ENCODE peak calls at places on chromosome 15, in six cellular contexts. J is lower leg skin, Z is A549, F is K562, W is IMR-90, L is HCT116. D is an unnamed sample.

GRCh38 chr15:74869726-74870407 is 3.3 kb downstream of the SCAMP2 start:
- DNase-seq in J (peak), Z (no peak), F (no peak), W (peak), L (no peak), D (no peak)

GRCh38 chr15:55858661-55859060 is 115.7 kb upstream of the PRTG start:
- DNase-seq in J (no peak), Z (no peak), F (no peak), W (peak), L (no peak), D (no peak)

GRCh38 chr15:71804226-71804625 is 6.1 kb upstream of the NR2E3 start:
- DNase-seq in J (no peak), Z (no peak), F (no peak), W (no peak), L (no peak), D (peak)

GRCh38 chr15:77568960-77569646 is 63.6 kb downstream of the LINGO1 start:
- DNase-seq in J (no peak), Z (no peak), F (no peak), W (peak), L (no peak), D (no peak)

GRCh38 chr15:61753018-61753710 is 307.1 kb downstream of the VPS13C start:
- DNase-seq in J (no peak), Z (no peak), F (no peak), W (no peak), L (no peak), D (no peak)

GRCh38 chr15:78415284-78415683 is 22.7 kb upstream of the IREB2 start:
- DNase-seq in J (no peak), Z (peak), F (peak), W (no peak), L (peak), D (no peak)

GRCh38 chr15:48777645-48778337 is 33.1 kb downstream of the CEP152 start:
- DNase-seq in J (no peak), Z (no peak), F (no peak), W (peak), L (no peak), D (no peak)

GRCh38 chr15:50452927-50453326 is 28.7 kb downstream of the USP8 start:
- DNase-seq in J (no peak), Z (no peak), F (no peak), W (peak), L (no peak), D (no peak)

GRCh38 chr15:34147371-34148140 is 45.7 kb downstream of the PGBD4 start:
- DNase-seq in J (no peak), Z (peak), F (no peak), W (peak), L (no peak), D (no peak)

GRCh38 chr15:84840741-84841429 is 23.7 kb downstream of the ALPK3 start:
- DNase-seq in J (no peak), Z (peak), F (no peak), W (peak), L (peak), D (peak)

GRCh38 chr15:55916666-55917409 is 76.6 kb downstream of the NEDD4 start:
- DNase-seq in J (no peak), Z (peak), F (no peak), W (peak), L (no peak), D (no peak)

GRCh38 chr15:94416829-94417228 is 185.5 kb downstream of the MCTP2 start:
- DNase-seq in J (no peak), Z (no peak), F (no peak), W (no peak), L (no peak), D (no peak)

GRCh38 chr15:75201609-75202250 is at the start of gene C15orf39:
- DNase-seq in J (peak), Z (peak), F (peak), W (peak), L (peak), D (peak)

GRCh38 chr15:63165166-63165859 is 8.0 kb upstream of the RPS27L start:
- DNase-seq in J (no peak), Z (no peak), F (no peak), W (peak), L (no peak), D (no peak)

GRCh38 chr15:60795889-60796288 is 316.9 kb upstream of the ICE2 start:
- DNase-seq in J (no peak), Z (no peak), F (no peak), W (no peak), L (no peak), D (no peak)

DNA sequence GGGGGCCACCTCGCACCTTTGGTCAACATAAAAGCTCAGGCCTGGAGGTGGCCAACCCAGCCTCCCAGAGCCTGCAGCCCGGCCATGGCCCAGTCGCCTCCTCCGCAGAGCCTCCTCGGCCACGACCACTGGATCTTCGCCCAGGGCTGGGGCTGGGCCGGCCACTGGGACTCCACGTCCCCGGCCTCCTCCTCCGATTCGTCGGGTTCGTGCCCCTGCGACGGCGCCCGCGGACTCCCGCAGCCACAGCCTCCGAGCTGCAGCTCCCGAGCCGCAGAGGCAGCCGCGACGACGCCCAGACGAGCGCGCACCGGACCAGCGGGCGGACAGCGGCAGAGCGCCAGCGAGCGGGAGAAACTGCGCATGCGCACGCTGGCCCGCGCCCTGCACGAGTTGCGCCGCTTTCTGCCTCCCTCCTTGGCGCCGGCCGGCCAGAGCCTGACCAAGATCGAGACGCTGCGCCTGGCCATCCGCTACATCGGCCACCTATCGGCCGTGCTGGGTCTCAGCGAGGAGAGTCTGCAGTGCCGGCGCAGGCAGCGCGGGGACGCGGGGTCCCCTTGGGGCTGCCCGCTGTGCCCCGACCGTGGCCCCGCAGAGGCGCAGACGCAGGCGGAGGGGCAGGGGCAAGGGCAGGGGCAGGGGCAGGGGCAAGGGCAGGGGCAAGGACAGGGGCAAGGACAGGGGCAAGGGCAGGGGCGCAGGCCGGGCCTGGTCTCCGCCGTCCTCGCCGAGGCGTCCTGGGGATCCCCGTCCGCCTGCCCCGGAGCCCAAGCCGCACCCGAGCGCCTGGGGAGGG is at the start of gene MESP2:
- DNase-seq in J (peak), Z (peak), F (peak), W (peak), L (peak), D (peak)
- TF ChIP-seq CTCF in J (no peak), Z (no peak), F (peak), W (peak), L (peak), D (peak)

GRCh38 chr15:87631093-87631492 is 625.4 kb downstream of the NTRK3 start:
- DNase-seq in J (no peak), Z (no peak), F (no peak), W (no peak), L (no peak), D (no peak)

GRCh38 chr15:87634361-87634760 is 622.2 kb downstream of the NTRK3 start:
- DNase-seq in J (no peak), Z (no peak), F (no peak), W (no peak), L (no peak), D (no peak)

GRCh38 chr15:87631775-87632174 is 624.8 kb downstream of the NTRK3 start:
- DNase-seq in J (no peak), Z (no peak), F (peak), W (no peak), L (no peak), D (no peak)

GRCh38 chr15:87632364-87632763 is 624.2 kb downstream of the NTRK3 start:
- DNase-seq in J (no peak), Z (no peak), F (peak), W (no peak), L (no peak), D (no peak)

DNA sequence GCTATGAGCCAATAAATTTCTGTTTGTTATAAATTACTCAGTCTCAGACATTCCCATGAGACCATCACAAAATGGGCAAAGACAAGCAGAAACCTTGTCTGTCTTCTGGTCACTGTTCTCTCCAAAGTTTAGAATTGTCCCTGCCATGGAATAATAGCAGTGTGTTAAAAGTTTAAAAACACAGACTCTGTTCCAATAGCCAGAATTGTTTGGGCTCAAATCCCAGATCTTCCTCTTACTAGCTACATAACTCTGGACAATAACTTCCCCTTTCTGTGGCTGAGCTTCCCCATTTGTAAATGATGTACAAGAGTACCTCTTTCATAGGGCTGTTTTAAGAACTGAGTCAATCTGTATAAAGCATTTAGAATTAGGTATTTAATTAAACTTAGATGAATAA is 623.1 kb downstream of the NTRK3 start:
- DNase-seq in J (no peak), Z (no peak), F (no peak), W (no peak), L (no peak), D (no peak)
- H3K4me3 ChIP-seq in J (no peak), Z (no peak), F (no peak), W (no peak), L (no peak), D (no peak)

GRCh38 chr15:83014205-83014653 is 2.8 kb upstream of the C15orf40 start:
- DNase-seq in J (no peak), Z (no peak), F (no peak), W (no peak), L (no peak), D (no peak)
- TF ChIP-seq POLR2A in J (no peak), Z (no peak), F (no peak), W (no peak), L (no peak), D (no peak)

GRCh38 chr15:89496155-89497098 is at the start of gene RHCG:
- DNase-seq in J (no peak), Z (peak), F (peak), W (peak), L (no peak), D (no peak)

GRCh38 chr15:89492934-89493631 is 3.3 kb downstream of the RHCG start:
- DNase-seq in J (no peak), Z (no peak), F (no peak), W (no peak), L (no peak), D (peak)

GRCh38 chr15:89494006-89494405 is 2.4 kb downstream of the RHCG start:
- DNase-seq in J (no peak), Z (no peak), F (no peak), W (no peak), L (no peak), D (no peak)

GRCh38 chr15:89495638-89496145 is 691 bp downstream of the RHCG start:
- DNase-seq in J (no peak), Z (no peak), F (no peak), W (no peak), L (no peak), D (peak)

DNA sequence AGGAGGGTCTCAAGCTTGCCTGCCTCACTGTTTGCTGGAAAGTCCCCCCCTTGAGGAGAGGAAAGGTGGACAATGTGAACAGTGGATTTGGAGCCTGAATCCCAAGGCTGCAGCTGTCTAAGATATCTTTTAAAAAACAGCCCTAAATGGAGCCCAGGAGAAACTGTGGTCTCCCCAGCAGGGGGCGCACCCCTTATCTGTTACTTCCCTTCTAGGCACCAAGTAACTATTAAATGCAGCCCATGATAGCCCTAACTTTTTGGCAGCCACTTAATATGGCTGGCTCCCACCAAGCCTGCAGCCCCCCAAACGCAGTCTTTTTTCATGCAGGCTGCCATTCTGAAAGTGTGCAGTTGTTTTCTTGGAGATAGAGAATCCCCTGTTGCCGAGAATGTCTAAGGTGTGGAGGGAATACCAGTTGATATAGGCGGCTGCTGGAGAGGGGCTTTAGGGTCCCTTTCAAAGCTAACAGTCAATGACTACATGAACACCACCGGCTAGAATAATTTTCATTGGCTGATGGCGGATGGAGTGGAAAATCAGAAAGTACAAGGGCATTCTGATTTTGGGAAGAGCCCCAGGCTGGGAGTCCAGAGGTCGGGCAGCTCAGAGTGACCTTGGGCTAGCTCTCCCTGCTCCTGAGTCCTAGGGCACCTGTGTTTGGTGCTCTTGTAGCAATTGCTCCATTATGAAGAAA is 1.3 kb downstream of the RHCG start:
- DNase-seq in J (no peak), Z (peak), F (peak), W (no peak), L (no peak), D (peak)
- TF ChIP-seq CTCF in J (no peak), Z (peak), F (peak), W (peak), L (peak), D (no peak)

DNA sequence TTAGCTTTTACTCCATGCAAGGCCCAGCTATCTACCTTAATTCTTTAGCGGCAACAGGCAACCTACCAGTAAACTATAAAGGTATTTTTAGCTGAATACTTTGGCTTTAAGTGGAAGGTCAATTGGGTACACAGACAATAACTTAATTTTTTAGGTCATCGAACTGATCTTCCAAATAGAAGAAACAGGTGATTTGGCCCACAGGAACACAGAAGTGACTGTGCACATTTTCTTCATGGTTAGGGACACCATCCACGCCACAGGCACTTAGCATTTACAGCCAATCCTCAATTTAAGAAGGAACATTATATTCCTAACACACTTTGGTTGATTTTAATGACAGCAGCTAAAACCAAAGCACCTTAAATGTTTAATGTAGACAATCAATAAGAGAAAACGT is 1.9 kb downstream of the ARPP19 start:
- DNase-seq in J (no peak), Z (no peak), F (no peak), W (no peak), L (no peak), D (no peak)
- H3K4me3 ChIP-seq in J (no peak), Z (peak), F (peak), W (no peak), L (peak), D (peak)

DNA sequence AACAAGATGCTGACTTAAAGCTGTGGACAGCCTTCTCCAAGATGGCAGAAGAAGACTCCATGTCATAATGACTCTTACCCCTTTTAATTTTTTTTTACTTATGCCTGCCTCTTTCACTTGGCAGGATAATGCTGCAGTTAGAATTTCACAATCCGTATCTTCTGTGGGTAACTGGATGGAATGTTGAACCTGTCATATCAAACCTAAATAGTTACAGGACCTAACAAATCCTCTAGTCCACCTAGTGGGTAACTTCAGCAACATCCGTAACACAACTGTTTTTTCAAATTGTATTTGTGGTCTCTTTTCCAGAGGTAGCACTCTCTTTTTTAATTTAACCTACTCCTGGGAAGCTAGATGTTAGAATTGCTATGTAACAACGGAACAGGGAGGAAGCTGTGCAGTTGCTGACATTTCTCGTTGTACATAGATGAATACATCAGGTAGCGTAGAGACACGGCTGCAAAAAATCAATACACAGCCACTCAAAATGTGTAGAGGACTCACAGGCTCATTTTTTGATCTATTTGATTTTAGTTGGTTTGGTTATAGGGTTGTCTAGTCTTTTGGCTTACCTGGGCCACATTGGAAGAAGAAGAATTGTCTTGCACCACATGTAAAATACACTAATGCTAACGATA is 43.9 kb upstream of the TRPM1 start:
- DNase-seq in J (no peak), Z (peak), F (no peak), W (peak), L (no peak), D (no peak)
- TF ChIP-seq POLR2A in J (no peak), Z (no peak), F (no peak), W (no peak), L (no peak), D (no peak)

GRCh38 chr15:70152070-70152480 is 54.4 kb upstream of the TLE3 start:
- DNase-seq in J (no peak), Z (no peak), F (no peak), W (peak), L (no peak), D (no peak)

GRCh38 chr15:70153948-70154439 is 56.3 kb upstream of the TLE3 start:
- DNase-seq in J (no peak), Z (no peak), F (no peak), W (no peak), L (no peak), D (no peak)

GRCh38 chr15:70151441-70151840 is 53.7 kb upstream of the TLE3 start:
- DNase-seq in J (no peak), Z (no peak), F (no peak), W (no peak), L (no peak), D (no peak)

GRCh38 chr15:70156781-70157261 is 59.1 kb upstream of the TLE3 start:
- DNase-seq in J (no peak), Z (no peak), F (no peak), W (peak), L (no peak), D (no peak)

GRCh38 chr15:70154440-70155347 is 57.0 kb upstream of the TLE3 start:
- DNase-seq in J (no peak), Z (no peak), F (no peak), W (peak), L (no peak), D (no peak)
- TF ChIP-seq CTCF in J (no peak), Z (no peak), F (no peak), W (no peak), L (no peak), D (no peak)

DNA sequence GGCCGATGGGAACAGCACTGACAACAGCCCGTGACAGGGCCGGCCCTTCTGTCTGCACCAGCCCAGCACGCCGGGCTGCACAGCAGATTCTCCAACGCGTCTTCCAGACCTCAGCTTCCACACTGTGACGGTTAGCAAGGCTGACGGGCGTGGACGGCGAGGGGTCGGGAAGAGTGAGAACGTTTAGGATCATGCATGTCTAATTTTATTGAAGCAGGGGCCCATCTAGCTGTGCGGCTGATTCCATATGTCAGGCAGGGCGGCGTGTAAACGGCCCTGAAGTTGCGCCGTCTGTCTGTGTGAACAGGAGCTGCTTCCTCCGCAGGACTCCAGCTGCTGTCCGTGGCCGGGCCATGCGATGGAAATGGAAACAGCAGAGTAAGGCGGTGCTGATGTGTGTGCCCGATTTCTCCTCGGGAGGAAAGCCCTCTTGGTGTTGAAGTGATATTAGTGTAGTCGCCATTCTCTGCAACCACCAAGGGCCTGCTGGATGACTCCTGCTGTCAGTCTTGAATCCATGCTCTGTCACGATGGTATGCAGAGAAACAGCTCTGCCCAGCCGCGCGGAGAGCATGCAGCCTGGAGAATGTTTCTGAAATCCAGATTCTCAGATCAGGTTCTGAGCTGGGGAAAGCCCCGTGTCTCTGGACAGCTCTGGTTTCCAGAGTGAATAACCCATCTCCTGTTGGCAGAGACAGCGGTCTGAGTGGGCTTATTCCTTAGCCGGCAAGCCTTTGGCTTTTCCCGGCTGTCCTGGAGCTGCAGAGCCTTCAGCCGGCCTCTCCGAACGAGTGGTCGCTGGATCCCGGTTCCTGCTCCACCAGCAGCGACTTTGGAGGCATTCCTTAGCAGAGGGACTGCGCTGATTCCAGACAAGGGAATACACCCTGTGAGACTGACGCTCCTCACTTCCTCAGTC is 158.1 kb upstream of the UBE3A start:
- DNase-seq in J (no peak), Z (no peak), F (no peak), W (no peak), L (no peak), D (no peak)
- H3K4me3 ChIP-seq in J (no peak), Z (no peak), F (no peak), W (no peak), L (no peak), D (peak)

GRCh38 chr15:38453971-38454686 is at the start of gene FAM98B:
- DNase-seq in J (peak), Z (peak), F (peak), W (peak), L (peak), D (peak)
- TF ChIP-seq POLR2A in J (no peak), Z (peak), F (peak), W (peak), L (peak), D (peak)